ENCODE peak calls at places on chromosomes 6 and 20, in nine cellular contexts. One of them, this sample, is unnamed.

GRCh38 chr6:150417899-150418824 is 49.4 kb downstream of the IYD start:
- DNase-seq in RPMI8226: peak; percentile 63
- DNase-seq in CD4-positive, alpha-beta T cell: no peak
- DNase-seq in ovary: no peak
- DNase-seq in upper lobe of left lung: no peak
- DNase-seq in kidney epithelial cell: peak; percentile 67
- DNase-seq in progenitor cell of endocrine pancreas: no peak
- DNase-seq in left ventricle myocardium superior: no peak
- DNase-seq in stimulated activated naive B cell treated with anti-CD40 and anti-IgM and Interleukin-4, amounts not matched to agents 10 μg/mL and 1 μg/mL and 100 μg/mL, for 72 hours: peak; percentile 38
- DNase-seq in this sample: peak; percentile 61

GRCh38 chr6:41047745-41048742 is 5.0 kb upstream of the APOBEC2 start:
- DNase-seq in kidney epithelial cell: no peak
- DNase-seq in RPMI8226: no peak
- DNase-seq in upper lobe of left lung: no peak
- DNase-seq in left ventricle myocardium superior: no peak
- DNase-seq in progenitor cell of endocrine pancreas: no peak
- DNase-seq in ovary: no peak
- DNase-seq in CD4-positive, alpha-beta T cell: no peak
- DNase-seq in stimulated activated naive B cell treated with anti-CD40 and anti-IgM and Interleukin-4, amounts not matched to agents 10 μg/mL and 1 μg/mL and 100 μg/mL, for 72 hours: no peak
- DNase-seq in this sample: no peak

GRCh38 chr6:88748141-88748540 is 215.3 kb downstream of the RNGTT start:
- DNase-seq in upper lobe of left lung: no peak
- DNase-seq in CD4-positive, alpha-beta T cell: no peak
- DNase-seq in stimulated activated naive B cell treated with anti-CD40 and anti-IgM and Interleukin-4, amounts not matched to agents 10 μg/mL and 1 μg/mL and 100 μg/mL, for 72 hours: no peak
- DNase-seq in kidney epithelial cell: no peak
- DNase-seq in progenitor cell of endocrine pancreas: no peak
- DNase-seq in left ventricle myocardium superior: no peak
- DNase-seq in RPMI8226: no peak
- DNase-seq in ovary: no peak
- DNase-seq in this sample: no peak

GRCh38 chr6:148242180-148242579 is 100.5 kb upstream of the SASH1 start:
- DNase-seq in upper lobe of left lung: no peak
- DNase-seq in progenitor cell of endocrine pancreas: no peak
- DNase-seq in kidney epithelial cell: no peak
- DNase-seq in RPMI8226: no peak
- DNase-seq in ovary: no peak
- DNase-seq in stimulated activated naive B cell treated with anti-CD40 and anti-IgM and Interleukin-4, amounts not matched to agents 10 μg/mL and 1 μg/mL and 100 μg/mL, for 72 hours: no peak
- DNase-seq in left ventricle myocardium superior: no peak
- DNase-seq in CD4-positive, alpha-beta T cell: no peak
- DNase-seq in this sample: no peak

GRCh38 chr6:88208736-88209135 is 42.6 kb upstream of the CNR1 start:
- DNase-seq in upper lobe of left lung: no peak
- DNase-seq in ovary: no peak
- DNase-seq in CD4-positive, alpha-beta T cell: no peak
- DNase-seq in RPMI8226: no peak
- DNase-seq in left ventricle myocardium superior: no peak
- DNase-seq in stimulated activated naive B cell treated with anti-CD40 and anti-IgM and Interleukin-4, amounts not matched to agents 10 μg/mL and 1 μg/mL and 100 μg/mL, for 72 hours: no peak
- DNase-seq in kidney epithelial cell: no peak
- DNase-seq in progenitor cell of endocrine pancreas: no peak
- DNase-seq in this sample: no peak

GRCh38 chr6:159945801-159946392 is 23.0 kb upstream of the IGF2R start:
- DNase-seq in upper lobe of left lung: no peak
- DNase-seq in stimulated activated naive B cell treated with anti-CD40 and anti-IgM and Interleukin-4, amounts not matched to agents 10 μg/mL and 1 μg/mL and 100 μg/mL, for 72 hours: no peak
- DNase-seq in progenitor cell of endocrine pancreas: no peak
- DNase-seq in left ventricle myocardium superior: no peak
- DNase-seq in kidney epithelial cell: no peak
- DNase-seq in RPMI8226: peak; percentile 50
- DNase-seq in CD4-positive, alpha-beta T cell: no peak
- DNase-seq in ovary: no peak
- DNase-seq in this sample: no peak

GRCh38 chr20:63093966-63094766 is 87.4 kb upstream of the BHLHE23 start:
- DNase-seq in upper lobe of left lung: peak; percentile 7
- DNase-seq in RPMI8226: no peak
- DNase-seq in kidney epithelial cell: no peak
- DNase-seq in progenitor cell of endocrine pancreas: no peak
- DNase-seq in CD4-positive, alpha-beta T cell: no peak
- DNase-seq in stimulated activated naive B cell treated with anti-CD40 and anti-IgM and Interleukin-4, amounts not matched to agents 10 μg/mL and 1 μg/mL and 100 μg/mL, for 72 hours: no peak
- DNase-seq in ovary: peak; percentile 6
- DNase-seq in left ventricle myocardium superior: no peak
- DNase-seq in this sample: peak; percentile 38

GRCh38 chr6:43009124-43009523 is 4.6 kb downstream of the MEA1 start:
- DNase-seq in kidney epithelial cell: no peak
- DNase-seq in progenitor cell of endocrine pancreas: no peak
- DNase-seq in upper lobe of left lung: no peak
- DNase-seq in CD4-positive, alpha-beta T cell: peak; percentile 33
- DNase-seq in RPMI8226: peak; percentile 40
- DNase-seq in ovary: no peak
- DNase-seq in left ventricle myocardium superior: peak; percentile 69
- DNase-seq in stimulated activated naive B cell treated with anti-CD40 and anti-IgM and Interleukin-4, amounts not matched to agents 10 μg/mL and 1 μg/mL and 100 μg/mL, for 72 hours: no peak
- DNase-seq in this sample: peak; percentile 46

GRCh38 chr6:136684483-136684882 is 107.8 kb downstream of the MAP3K5 start:
- DNase-seq in upper lobe of left lung: peak; percentile 51
- DNase-seq in CD4-positive, alpha-beta T cell: no peak
- DNase-seq in ovary: no peak
- DNase-seq in RPMI8226: no peak
- DNase-seq in stimulated activated naive B cell treated with anti-CD40 and anti-IgM and Interleukin-4, amounts not matched to agents 10 μg/mL and 1 μg/mL and 100 μg/mL, for 72 hours: no peak
- DNase-seq in progenitor cell of endocrine pancreas: no peak
- DNase-seq in left ventricle myocardium superior: no peak
- DNase-seq in kidney epithelial cell: no peak
- DNase-seq in this sample: no peak

This sample was measured in Caco-2.